ENCODE peak calls at places on chromosomes 7 and 10, in five cellular contexts. One of them, this sample, is unnamed.

GRCh38 chr7:12623885-12624498 is 53.5 kb downstream of the SCIN start:
- DNase-seq in tibial nerve: no peak
- DNase-seq in esophagus squamous epithelium: no peak
- DNase-seq in prostate gland: no peak
- DNase-seq in body of pancreas: no peak
- DNase-seq in this sample: peak; percentile 13

GRCh38 chr7:34603711-34604444 is 54.1 kb upstream of the NPSR1 start:
- DNase-seq in prostate gland: no peak
- DNase-seq in tibial nerve: no peak
- DNase-seq in esophagus squamous epithelium: no peak
- DNase-seq in body of pancreas: no peak
- DNase-seq in this sample: no peak

GRCh38 chr10:7866191-7866590 is 47.9 kb downstream of the TAF3 start:
- DNase-seq in esophagus squamous epithelium: no peak
- DNase-seq in prostate gland: no peak
- DNase-seq in tibial nerve: no peak
- DNase-seq in body of pancreas: no peak
- DNase-seq in this sample: no peak

GRCh38 chr10:43316988-43317387 is 50.1 kb upstream of the RASGEF1A start:
- DNase-seq in tibial nerve: no peak
- DNase-seq in body of pancreas: no peak
- DNase-seq in prostate gland: no peak
- DNase-seq in esophagus squamous epithelium: no peak
- DNase-seq in this sample: no peak

GRCh38 chr7:115101199-115101598 is 179.3 kb downstream of the MDFIC start:
- DNase-seq in prostate gland: no peak
- DNase-seq in esophagus squamous epithelium: no peak
- DNase-seq in tibial nerve: no peak
- DNase-seq in body of pancreas: no peak
- DNase-seq in this sample: no peak

GRCh38 chr7:7595451-7595850 is 28.8 kb downstream of the MIOS start:
- DNase-seq in body of pancreas: no peak
- DNase-seq in esophagus squamous epithelium: no peak
- DNase-seq in prostate gland: no peak
- DNase-seq in tibial nerve: no peak
- DNase-seq in this sample: peak; percentile 8

GRCh38 chr7:136911362-136911761 is 42.9 kb downstream of the CHRM2 start:
- DNase-seq in body of pancreas: no peak
- DNase-seq in esophagus squamous epithelium: no peak
- DNase-seq in tibial nerve: no peak
- DNase-seq in prostate gland: no peak
- DNase-seq in this sample: no peak

GRCh38 chr7:130273081-130273699 is 6.5 kb downstream of the CPA2 start:
- DNase-seq in esophagus squamous epithelium: no peak
- DNase-seq in body of pancreas: peak; percentile 57
- DNase-seq in tibial nerve: no peak
- DNase-seq in prostate gland: peak; percentile 35
- DNase-seq in this sample: no peak

GRCh38 chr7:80294321-80294720 is 159.7 kb downstream of the GNAI1 start:
- DNase-seq in prostate gland: no peak
- DNase-seq in body of pancreas: no peak
- DNase-seq in tibial nerve: no peak
- DNase-seq in esophagus squamous epithelium: no peak
- DNase-seq in this sample: no peak

DNA sequence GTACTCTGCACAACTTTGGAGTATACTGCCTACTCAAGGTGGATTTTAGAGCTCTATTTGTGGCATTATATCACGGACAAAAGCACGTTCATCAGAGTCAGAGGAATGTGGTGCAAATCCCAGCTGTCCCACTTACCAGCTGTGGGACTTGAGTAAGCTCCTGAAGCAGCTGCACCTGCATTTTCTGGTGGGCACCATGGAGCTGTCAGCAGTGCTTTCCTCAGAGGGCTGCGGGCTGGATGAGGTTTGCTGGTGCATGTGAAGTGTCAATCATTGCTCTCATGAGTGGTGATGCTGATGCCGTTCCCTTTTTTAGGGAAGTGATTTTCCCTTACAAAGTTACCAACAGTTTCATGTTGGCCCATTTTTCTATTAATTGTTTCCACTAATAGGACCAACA is 53.4 kb downstream of the EGFR start:
- DNase-seq in esophagus squamous epithelium: no peak
- DNase-seq in tibial nerve: no peak
- DNase-seq in body of pancreas: no peak
- DNase-seq in prostate gland: no peak
- DNase-seq in this sample: no peak
- TF ChIP-seq POLR2A in esophagus squamous epithelium: no peak
- TF ChIP-seq POLR2A in tibial nerve: no peak
- TF ChIP-seq POLR2A in body of pancreas: no peak
- TF ChIP-seq POLR2A in prostate gland: no peak
- TF ChIP-seq POLR2A in this sample: no peak

GRCh38 chr7:131503639-131504038 is 52.8 kb downstream of the PODXL start:
- DNase-seq in prostate gland: no peak
- DNase-seq in esophagus squamous epithelium: no peak
- DNase-seq in tibial nerve: no peak
- DNase-seq in body of pancreas: no peak
- DNase-seq in this sample: no peak

GRCh38 chr7:131506597-131506996 is 49.8 kb downstream of the PODXL start:
- DNase-seq in tibial nerve: no peak
- DNase-seq in esophagus squamous epithelium: no peak
- DNase-seq in prostate gland: no peak
- DNase-seq in body of pancreas: no peak
- DNase-seq in this sample: no peak

GRCh38 chr7:131507592-131508331 is 48.7 kb downstream of the PODXL start:
- DNase-seq in tibial nerve: peak; percentile 91
- DNase-seq in body of pancreas: peak; percentile 88
- DNase-seq in prostate gland: peak; percentile 80
- DNase-seq in esophagus squamous epithelium: peak; percentile 15
- DNase-seq in this sample: peak; percentile 44

GRCh38 chr7:131504157-131504899 is 52.1 kb downstream of the PODXL start:
- DNase-seq in body of pancreas: no peak
- DNase-seq in prostate gland: no peak
- DNase-seq in esophagus squamous epithelium: no peak
- DNase-seq in tibial nerve: no peak
- DNase-seq in this sample: no peak

DNA sequence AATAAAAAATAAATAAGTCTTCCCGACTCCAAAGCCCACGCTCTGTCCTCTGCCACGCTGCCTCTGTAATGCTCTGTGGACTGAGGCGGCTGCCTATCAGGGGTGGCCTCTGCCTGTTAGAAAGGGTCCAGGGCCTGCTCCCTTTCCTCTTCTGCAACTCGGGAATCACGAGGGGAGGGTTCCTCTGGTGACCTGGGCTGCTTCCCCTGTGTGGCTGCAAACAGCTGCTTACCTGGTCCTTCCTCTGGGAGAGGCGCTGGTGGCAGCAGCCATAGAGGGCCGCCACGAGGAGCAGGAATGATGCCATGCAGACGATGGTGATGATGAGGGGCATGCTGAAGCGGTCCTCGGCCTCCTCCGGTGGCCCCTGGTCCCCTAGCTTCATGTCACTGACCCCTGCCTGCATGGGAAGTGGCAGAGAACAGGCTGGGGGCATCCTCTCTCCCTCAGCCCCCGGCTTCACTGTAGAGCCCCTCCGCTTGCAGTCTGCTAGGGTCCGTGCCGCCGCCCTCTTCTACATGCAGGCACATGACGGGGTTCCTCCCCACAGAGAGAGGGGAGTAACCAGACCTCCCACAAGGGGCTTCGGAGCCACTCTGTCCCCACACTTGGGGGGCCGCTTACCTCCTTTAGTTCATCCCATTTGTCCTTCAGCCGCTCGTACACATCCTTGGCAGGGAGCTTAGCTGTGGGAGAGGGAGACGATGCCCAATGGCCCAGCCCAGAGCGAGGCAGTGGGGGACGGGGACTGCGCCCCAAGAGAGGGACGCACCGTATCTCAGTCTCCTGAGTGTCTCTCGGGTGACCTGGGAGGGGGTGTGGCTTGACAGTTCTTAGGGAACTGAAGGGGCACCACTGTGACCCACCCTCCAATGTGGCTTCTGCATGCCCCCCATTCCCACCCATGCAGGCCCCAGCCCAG is 50.5 kb downstream of the PODXL start:
- DNase-seq in esophagus squamous epithelium: no peak
- DNase-seq in tibial nerve: no peak
- DNase-seq in body of pancreas: no peak
- DNase-seq in prostate gland: no peak
- DNase-seq in this sample: no peak
- TF ChIP-seq POLR2A in esophagus squamous epithelium: no peak
- TF ChIP-seq POLR2A in tibial nerve: no peak
- TF ChIP-seq POLR2A in body of pancreas: no peak
- TF ChIP-seq POLR2A in prostate gland: no peak
- TF ChIP-seq POLR2A in this sample: no peak

DNA sequence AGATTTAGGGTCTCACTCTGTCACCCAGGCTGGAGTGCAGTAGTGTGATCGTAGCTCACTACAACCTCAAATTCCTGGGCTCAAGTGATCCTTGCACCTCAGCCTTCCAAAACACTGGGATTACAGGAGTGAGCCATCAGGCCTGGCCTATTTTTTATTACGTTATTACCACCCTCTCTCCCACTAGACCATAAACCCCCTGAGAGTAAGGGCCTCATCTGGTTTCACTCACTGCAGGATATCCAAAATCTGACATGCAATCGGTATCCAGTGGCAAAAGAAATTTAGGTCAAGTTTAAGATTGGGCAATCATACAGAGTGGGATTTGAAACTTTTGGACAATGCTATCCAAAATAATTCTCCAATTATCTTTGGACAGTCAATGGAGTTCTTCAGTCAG is 117.0 kb upstream of the NEBL start:
- DNase-seq in body of pancreas: no peak
- DNase-seq in prostate gland: no peak
- DNase-seq in esophagus squamous epithelium: no peak
- DNase-seq in tibial nerve: no peak
- DNase-seq in this sample: no peak
- TF ChIP-seq POLR2A in body of pancreas: no peak
- TF ChIP-seq POLR2A in prostate gland: no peak
- TF ChIP-seq POLR2A in esophagus squamous epithelium: no peak
- TF ChIP-seq POLR2A in tibial nerve: no peak
- TF ChIP-seq POLR2A in this sample: no peak

DNA sequence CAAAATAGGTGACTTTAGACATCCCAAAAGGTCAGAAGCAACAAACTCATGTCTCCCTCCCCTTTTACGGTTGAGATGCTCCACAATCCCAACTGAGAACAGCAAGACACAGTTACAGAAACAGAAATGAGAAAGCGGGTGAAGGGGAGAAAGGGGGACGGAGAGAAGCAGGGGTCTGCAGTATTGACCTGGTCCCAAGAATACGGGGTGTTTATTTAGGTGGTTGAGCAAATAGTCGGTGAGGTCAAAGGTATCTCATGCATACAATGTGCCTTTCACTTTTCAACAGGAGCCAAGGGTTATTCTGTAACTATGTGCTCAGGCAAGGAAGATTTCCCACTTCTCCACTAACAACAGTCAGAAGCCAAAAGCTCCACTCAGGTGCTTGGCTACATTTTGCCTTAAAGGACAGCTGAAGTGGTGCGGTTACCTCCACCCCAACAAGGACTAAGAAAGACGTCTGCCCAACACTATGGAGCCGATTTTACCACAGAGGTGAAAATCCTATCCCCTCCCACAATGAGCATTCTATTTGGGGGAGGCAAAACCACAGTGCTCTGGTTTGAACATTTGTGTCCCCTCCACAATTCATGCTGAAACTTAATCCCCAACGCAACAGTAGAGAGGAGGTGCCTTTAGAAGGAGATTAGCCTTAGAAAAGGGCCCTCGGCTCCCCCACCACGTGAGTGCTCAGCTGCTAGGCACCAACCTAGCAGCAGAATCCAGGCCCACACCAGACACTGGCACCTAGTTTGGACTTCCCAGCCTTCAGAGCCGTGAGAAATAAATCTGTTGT is 77.9 kb downstream of the PARD3 start:
- DNase-seq in esophagus squamous epithelium: no peak
- DNase-seq in body of pancreas: no peak
- DNase-seq in tibial nerve: no peak
- DNase-seq in prostate gland: no peak
- DNase-seq in this sample: no peak
- TF ChIP-seq POLR2A in esophagus squamous epithelium: no peak
- TF ChIP-seq POLR2A in body of pancreas: no peak
- TF ChIP-seq POLR2A in tibial nerve: no peak
- TF ChIP-seq POLR2A in prostate gland: no peak
- TF ChIP-seq POLR2A in this sample: no peak

This sample was measured in HCT116.